ENCODE peak calls at places on chromosomes 4 and X, in four cellular contexts. One of them, this sample, is unnamed.

GRCh38 chr4:182338059-182338458 is 94.9 kb downstream of the TENM3 start:
- DNase-seq in AG04450: no peak
- DNase-seq in neuronal stem cell: no peak
- DNase-seq in suprapubic skin: no peak
- DNase-seq in this sample: no peak

GRCh38 chr4:57214654-57215411 is 104.6 kb upstream of the IGFBP7 start:
- DNase-seq in neuronal stem cell: no peak
- DNase-seq in suprapubic skin: no peak
- DNase-seq in AG04450: no peak
- DNase-seq in this sample: no peak

GRCh38 chrX:45006002-45006800 is 133.2 kb downstream of the KDM6A start:
- DNase-seq in suprapubic skin: no peak
- DNase-seq in AG04450: no peak
- DNase-seq in neuronal stem cell: no peak
- DNase-seq in this sample: no peak

GRCh38 chr4:27357283-27357682 is 496.6 kb downstream of the STIM2 start:
- DNase-seq in neuronal stem cell: no peak
- DNase-seq in suprapubic skin: no peak
- DNase-seq in AG04450: no peak
- DNase-seq in this sample: no peak

GRCh38 chr4:147843162-147843561 is 111.3 kb downstream of the ARHGAP10 start:
- DNase-seq in AG04450: no peak
- DNase-seq in suprapubic skin: no peak
- DNase-seq in neuronal stem cell: no peak
- DNase-seq in this sample: no peak

GRCh38 chrX:119826399-119826959 is 26.3 kb downstream of the UPF3B start:
- DNase-seq in AG04450: no peak
- DNase-seq in suprapubic skin: no peak
- DNase-seq in neuronal stem cell: no peak
- DNase-seq in this sample: no peak

GRCh38 chr4:163702736-163703135 is 208.2 kb downstream of the TMA16 start:
- DNase-seq in neuronal stem cell: no peak
- DNase-seq in AG04450: no peak
- DNase-seq in suprapubic skin: no peak
- DNase-seq in this sample: no peak

GRCh38 chrX:121000589-121000988 is 15.0 kb upstream of the CT47A1 start:
- DNase-seq in neuronal stem cell: no peak
- DNase-seq in suprapubic skin: no peak
- DNase-seq in AG04450: no peak
- DNase-seq in this sample: no peak

GRCh38 chr4:19880205-19880604 is 371.5 kb upstream of the SLIT2 start:
- DNase-seq in neuronal stem cell: no peak
- DNase-seq in AG04450: no peak
- DNase-seq in suprapubic skin: no peak
- DNase-seq in this sample: no peak

GRCh38 chr4:60726779-60727178 is 473.3 kb upstream of the ADGRL3 start:
- DNase-seq in suprapubic skin: no peak
- DNase-seq in AG04450: no peak
- DNase-seq in neuronal stem cell: no peak
- DNase-seq in this sample: no peak

GRCh38 chrX:53163436-53163835 is 61.6 kb downstream of the KDM5C start:
- DNase-seq in suprapubic skin: no peak
- DNase-seq in AG04450: no peak
- DNase-seq in neuronal stem cell: no peak
- DNase-seq in this sample: no peak

GRCh38 chr4:47002593-47002992 is 9.2 kb upstream of the GABRA4 start:
- DNase-seq in suprapubic skin: no peak
- DNase-seq in AG04450: peak; percentile 38
- DNase-seq in neuronal stem cell: no peak
- DNase-seq in this sample: no peak

GRCh38 chrX:15737188-15737956 is 698 bp upstream of the CA5B start:
- DNase-seq in AG04450: no peak
- DNase-seq in neuronal stem cell: no peak
- DNase-seq in suprapubic skin: no peak
- DNase-seq in this sample: no peak

GRCh38 chrX:22650691-22651090 is 349.1 kb upstream of the DDX53 start:
- DNase-seq in neuronal stem cell: no peak
- DNase-seq in AG04450: no peak
- DNase-seq in suprapubic skin: no peak
- DNase-seq in this sample: no peak

GRCh38 chr4:1447676-1448588 is 41.7 kb upstream of the NKX1-1 start:
- DNase-seq in AG04450: no peak
- DNase-seq in neuronal stem cell: no peak
- DNase-seq in suprapubic skin: no peak
- DNase-seq in this sample: no peak

GRCh38 chr4:141124224-141124623 is 9.0 kb downstream of the RNF150 start:
- DNase-seq in neuronal stem cell: no peak
- DNase-seq in AG04450: no peak
- DNase-seq in suprapubic skin: no peak
- DNase-seq in this sample: no peak

GRCh38 chr4:621296-622070 is 3.9 kb upstream of the PDE6B start:
- DNase-seq in neuronal stem cell: no peak
- DNase-seq in suprapubic skin: peak; percentile 40
- DNase-seq in AG04450: no peak
- DNase-seq in this sample: no peak

GRCh38 chr4:187618701-187619278 is 376.8 kb upstream of the ZFP42 start:
- DNase-seq in AG04450: peak; percentile 54
- DNase-seq in suprapubic skin: no peak
- DNase-seq in neuronal stem cell: no peak
- DNase-seq in this sample: no peak

GRCh38 chr4:177596035-177596434 is 153.8 kb upstream of the AGA start:
- DNase-seq in suprapubic skin: no peak
- DNase-seq in neuronal stem cell: no peak
- DNase-seq in AG04450: peak; percentile 29
- DNase-seq in this sample: no peak

GRCh38 chr4:40473578-40474388 is 138.7 kb downstream of the CHRNA9 start:
- DNase-seq in AG04450: no peak
- DNase-seq in neuronal stem cell: no peak
- DNase-seq in suprapubic skin: no peak
- DNase-seq in this sample: no peak

GRCh38 chr4:61440306-61440705 is 240.2 kb downstream of the ADGRL3 start:
- DNase-seq in AG04450: no peak
- DNase-seq in neuronal stem cell: no peak
- DNase-seq in suprapubic skin: no peak
- DNase-seq in this sample: no peak

GRCh38 chr4:2142630-2143427 is 83.7 kb downstream of the NAT8L start:
- DNase-seq in neuronal stem cell: no peak
- DNase-seq in AG04450: no peak
- DNase-seq in suprapubic skin: no peak
- DNase-seq in this sample: no peak

GRCh38 chr4:148735432-148736155 is 293.4 kb upstream of the NR3C2 start:
- DNase-seq in suprapubic skin: no peak
- DNase-seq in neuronal stem cell: no peak
- DNase-seq in AG04450: no peak
- DNase-seq in this sample: no peak

GRCh38 chr4:158302076-158302866 is 92.0 kb downstream of the TMEM144 start:
- DNase-seq in AG04450: peak; percentile 33
- DNase-seq in suprapubic skin: no peak
- DNase-seq in neuronal stem cell: no peak
- DNase-seq in this sample: no peak

GRCh38 chr4:2168469-2169319 is 73.2 kb downstream of the HAUS3 start:
- DNase-seq in neuronal stem cell: no peak
- DNase-seq in suprapubic skin: no peak
- DNase-seq in AG04450: no peak
- DNase-seq in this sample: no peak

GRCh38 chr4:177005801-177006230 is 213.1 kb upstream of the VEGFC start:
- DNase-seq in suprapubic skin: no peak
- DNase-seq in neuronal stem cell: no peak
- DNase-seq in AG04450: peak; percentile 30
- DNase-seq in this sample: no peak

GRCh38 chr4:2301221-2301642 is 39.3 kb upstream of the MXD4 start:
- DNase-seq in AG04450: no peak
- DNase-seq in neuronal stem cell: no peak
- DNase-seq in suprapubic skin: no peak
- DNase-seq in this sample: no peak

GRCh38 chr4:22029803-22030202 is 81.2 kb upstream of the KCNIP4 start:
- DNase-seq in AG04450: no peak
- DNase-seq in neuronal stem cell: no peak
- DNase-seq in suprapubic skin: no peak
- DNase-seq in this sample: no peak

GRCh38 chr4:48336471-48336870 is 4.9 kb upstream of the SLAIN2 start:
- DNase-seq in AG04450: no peak
- DNase-seq in suprapubic skin: no peak
- DNase-seq in neuronal stem cell: no peak
- DNase-seq in this sample: no peak

DNA sequence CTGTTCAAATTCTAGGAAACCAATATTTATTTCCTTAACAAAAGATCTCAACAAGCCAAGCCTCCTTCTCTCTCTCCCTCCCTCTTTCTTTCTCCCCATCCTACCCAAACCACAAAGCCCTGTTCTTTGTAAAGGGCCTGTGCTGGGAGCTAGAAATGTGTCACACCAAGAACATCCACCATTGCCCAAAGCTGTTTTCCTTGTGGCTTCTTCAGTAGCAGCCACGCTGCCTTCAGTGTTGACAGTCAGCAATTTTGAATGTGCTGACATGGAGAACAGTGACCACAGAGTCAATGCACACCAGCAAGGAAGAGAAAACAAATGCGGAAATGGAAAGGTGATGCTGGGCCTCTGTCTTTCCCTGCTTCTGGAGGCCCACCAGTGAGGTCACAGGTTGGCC is 202.9 kb downstream of the MAML3 start:
- DNase-seq in AG04450: no peak
- DNase-seq in suprapubic skin: no peak
- DNase-seq in neuronal stem cell: no peak
- DNase-seq in this sample: no peak
- H3K27me3 ChIP-seq in AG04450: no peaks in the 10 kb centered on the region
- H3K27me3 ChIP-seq in suprapubic skin: no peaks in the 10 kb centered on the region
- H3K27me3 ChIP-seq in neuronal stem cell: no peaks in the 10 kb centered on the region
- H3K27me3 ChIP-seq in this sample: no peaks in the 10 kb centered on the region

DNA sequence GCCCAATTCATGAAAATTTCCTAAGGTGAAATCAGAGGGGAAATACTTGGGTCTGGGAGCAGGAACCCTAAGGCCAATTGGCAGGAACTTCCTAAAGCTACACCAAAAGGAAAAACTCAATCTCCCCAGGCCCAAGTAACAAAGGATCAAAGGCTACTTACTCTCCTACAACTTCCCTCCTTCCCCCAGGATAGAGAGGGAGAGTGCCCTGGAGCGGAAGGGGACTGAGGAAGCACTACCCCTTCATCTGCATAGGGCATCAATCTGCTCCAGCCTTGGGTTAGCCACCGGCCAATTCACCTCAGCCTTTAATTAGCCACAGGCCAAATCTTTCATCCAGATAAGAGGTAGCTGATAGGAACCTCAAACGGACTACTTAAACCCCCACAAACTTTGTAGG is 55.0 kb downstream of the SLC34A2 start:
- DNase-seq in suprapubic skin: no peak
- DNase-seq in neuronal stem cell: no peak
- DNase-seq in AG04450: no peak
- DNase-seq in this sample: no peak
- H3K27ac ChIP-seq in suprapubic skin: no peak overlapping the region
- H3K27ac ChIP-seq in neuronal stem cell: no peak overlapping the region
- H3K27ac ChIP-seq in AG04450: no peak overlapping the region
- H3K27ac ChIP-seq in this sample: no peak overlapping the region

DNA sequence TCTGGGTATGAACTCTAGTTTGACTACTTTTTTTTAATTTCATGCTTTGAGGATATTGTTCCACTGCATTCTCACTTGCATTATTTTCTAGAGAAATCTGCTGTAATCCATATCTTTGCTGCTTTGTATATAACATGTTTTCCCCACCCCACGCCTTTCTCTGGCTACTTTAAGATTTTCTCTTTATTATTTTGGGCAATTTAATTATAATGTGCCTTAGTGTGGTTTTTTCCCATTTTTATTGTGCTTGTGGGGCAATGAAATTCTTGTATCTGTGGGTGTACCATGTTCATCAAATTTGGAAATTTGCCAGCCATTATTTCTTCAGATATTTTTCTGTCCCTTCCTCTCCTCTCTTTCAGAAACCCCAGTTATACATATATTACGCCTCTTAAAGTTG is 15.1 kb upstream of the PPP2R2C start:
- DNase-seq in suprapubic skin: no peak
- DNase-seq in neuronal stem cell: no peak
- DNase-seq in AG04450: no peak
- DNase-seq in this sample: no peak
- H3K27me3 ChIP-seq in suprapubic skin: peaks cover 19% of the 10 kb centered on the region
- H3K27me3 ChIP-seq in neuronal stem cell: no peaks in the 10 kb centered on the region
- H3K27me3 ChIP-seq in AG04450: no peaks in the 10 kb centered on the region
- H3K27me3 ChIP-seq in this sample: no peaks in the 10 kb centered on the region

GRCh38 chr4:81521708-81522107 is 50.0 kb upstream of the RASGEF1B start:
- DNase-seq in suprapubic skin: no peak
- DNase-seq in AG04450: no peak
- DNase-seq in neuronal stem cell: no peak
- DNase-seq in this sample: no peak

GRCh38 chr4:81518762-81519427 is 47.2 kb upstream of the RASGEF1B start:
- DNase-seq in AG04450: no peak
- DNase-seq in suprapubic skin: no peak
- DNase-seq in neuronal stem cell: no peak
- DNase-seq in this sample: no peak

GRCh38 chr4:81522711-81523110 is 51.0 kb upstream of the RASGEF1B start:
- DNase-seq in neuronal stem cell: no peak
- DNase-seq in AG04450: no peak
- DNase-seq in suprapubic skin: no peak
- DNase-seq in this sample: no peak

GRCh38 chr4:81519428-81519775 is 47.7 kb upstream of the RASGEF1B start:
- DNase-seq in AG04450: no peak
- DNase-seq in suprapubic skin: no peak
- DNase-seq in neuronal stem cell: no peak
- DNase-seq in this sample: no peak

DNA sequence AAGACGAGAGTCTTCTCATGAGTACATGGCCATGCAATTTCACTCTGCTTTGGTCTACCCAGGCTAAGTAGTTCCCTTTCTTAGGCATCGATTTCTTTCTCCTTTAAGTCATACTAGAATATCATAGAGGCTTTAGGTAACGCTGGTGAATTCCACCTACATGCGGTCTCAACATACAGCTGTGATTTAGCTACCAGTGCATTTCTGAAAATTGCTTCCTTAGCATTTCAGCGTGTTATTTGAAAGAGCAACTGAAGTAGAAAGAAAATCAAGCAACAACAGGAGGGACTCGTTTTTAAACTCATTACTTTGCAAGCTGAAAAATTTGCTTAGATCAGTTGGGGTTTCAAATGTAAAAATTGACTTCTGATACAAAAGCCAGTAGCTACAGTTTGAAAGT is 48.1 kb upstream of the RASGEF1B start:
- DNase-seq in suprapubic skin: no peak
- DNase-seq in neuronal stem cell: no peak
- DNase-seq in AG04450: no peak
- DNase-seq in this sample: no peak
- H3K27ac ChIP-seq in suprapubic skin: no peak overlapping the region
- H3K27ac ChIP-seq in neuronal stem cell: no peak overlapping the region
- H3K27ac ChIP-seq in AG04450: no peak overlapping the region
- H3K27ac ChIP-seq in this sample: no peak overlapping the region

DNA sequence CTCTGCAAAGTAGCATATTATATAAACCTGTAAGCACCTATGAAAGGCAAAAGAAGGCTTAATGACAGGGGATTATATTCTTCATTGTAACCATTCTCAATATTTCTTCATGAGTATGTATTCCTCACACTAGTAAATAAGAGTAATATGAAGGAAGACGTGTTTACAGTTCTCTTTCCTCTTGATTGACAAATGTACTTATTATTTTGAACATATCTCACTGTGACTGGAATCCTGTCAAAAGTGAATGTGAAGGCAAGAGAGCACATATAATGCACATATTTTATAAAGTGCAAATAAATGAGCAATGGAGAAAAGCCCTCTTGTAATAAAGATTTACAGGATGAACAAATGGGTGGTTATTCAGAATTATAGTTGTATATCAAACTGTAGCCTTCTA is 19.7 kb downstream of the FAM47A start:
- DNase-seq in AG04450: no peak
- DNase-seq in neuronal stem cell: no peak
- DNase-seq in suprapubic skin: no peak
- DNase-seq in this sample: no peak
- H3K27me3 ChIP-seq in AG04450: no peaks in the 10 kb centered on the region
- H3K27me3 ChIP-seq in neuronal stem cell: no peaks in the 10 kb centered on the region
- H3K27me3 ChIP-seq in suprapubic skin: no peaks in the 10 kb centered on the region
- H3K27me3 ChIP-seq in this sample: no peaks in the 10 kb centered on the region

This sample was measured in naive thymus-derived CD4-positive, alpha-beta T cell.